ENCODE peak calls at places on chromosomes 5 and 9, in six cellular contexts. Y is MG63, W is substantia nigra, H is neuronal stem cell, L is activated T-helper 1 cell treated with Interleukin-2 at 50 U/mL for 16 hours, G is HAP-1. E is an unnamed sample.

GRCh38 chr9:74784506-74784905 is 103.2 kb downstream of the TRPM6 start:
- DNase-seq in Y (no peak), L (no peak), W (no peak), G (no peak), H (no peak), E (no peak)

GRCh38 chr9:89189215-89189614 is 10.6 kb upstream of the SHC3 start:
- DNase-seq in H (no peak), Y (no peak), W (no peak), G (no peak), L (no peak), E (no peak)

GRCh38 chr5:72121753-72122445 is 14.6 kb downstream of the MAP1B start:
- DNase-seq in Y (no peak), H (no peak), L (no peak), W (peak; percentile 31), G (peak; percentile 78), E (no peak)

GRCh38 chr9:122261469-122261881 is 3.2 kb downstream of the RBM18 start:
- DNase-seq in H (no peak), W (no peak), Y (peak; percentile 38), L (no peak), G (peak; percentile 90), E (no peak)

GRCh38 chr9:110115868-110116542 is 92.0 kb downstream of the C9orf152 start:
- DNase-seq in L (no peak), H (no peak), W (no peak), G (no peak), Y (peak; percentile 56), E (no peak)

GRCh38 chr5:169628891-169629290 is 8.2 kb upstream of the DOCK2 start:
- DNase-seq in W (no peak), H (no peak), Y (no peak), G (no peak), L (no peak), E (no peak)

GRCh38 chr5:144315994-144316634 is 145.4 kb downstream of the KCTD16 start:
- DNase-seq in H (no peak), Y (no peak), L (no peak), W (no peak), G (no peak), E (no peak)

GRCh38 chr9:109826554-109826953 is 46.6 kb downstream of the PALM2AKAP2 start:
- DNase-seq in W (no peak), L (no peak), G (no peak), Y (no peak), H (no peak), E (no peak)

GRCh38 chr9:129182122-129182521 is 4.1 kb upstream of the IER5L start:
- DNase-seq in W (no peak), G (no peak), H (no peak), L (no peak), Y (no peak), E (no peak)

GRCh38 chr9:89759563-89759962 is 154.8 kb downstream of the GADD45G start:
- DNase-seq in Y (no peak), L (no peak), H (no peak), W (no peak), G (peak; percentile 16), E (no peak)

E was measured in effector memory CD4-positive, alpha-beta T cell.